ENCODE peak calls at places on chromosomes 13 and 19, in seven cellular contexts. I is fibroblast of mammary gland; W is stomach; D is fibroblast of lung; G is CD4-positive, alpha-beta memory T cell; X is bronchial epithelial cell; Q is heart left ventricle. J is an unnamed sample.

GRCh38 chr13:42720116-42720857 is 61.1 kb upstream of the FAM216B start:
- DNase-seq in I (peak), W (peak), G (no peak), D (peak), Q (no peak), X (peak), J (peak)

GRCh38 chr19:45526143-45526542 is 18.9 kb downstream of the VASP start:
- DNase-seq in I (peak), D (peak), W (peak), Q (peak), X (peak), G (no peak), J (no peak)

GRCh38 chr13:79512950-79513349 is 32.0 kb downstream of the NDFIP2 start:
- DNase-seq in D (no peak), G (no peak), Q (no peak), W (no peak), I (no peak), X (no peak), J (no peak)

GRCh38 chr13:80084086-80084676 is 256.7 kb downstream of the SPRY2 start:
- DNase-seq in I (peak), D (peak), Q (no peak), W (no peak), X (peak), G (no peak), J (no peak)

GRCh38 chr19:44675516-44675915 is 4.2 kb downstream of the CEACAM19 start:
- DNase-seq in G (no peak), X (no peak), Q (no peak), W (no peak), D (no peak), I (no peak), J (no peak)

GRCh38 chr19:7698583-7698982 is 3.3 kb downstream of the FCER2 start:
- DNase-seq in I (no peak), D (no peak), G (no peak), X (no peak), Q (no peak), W (no peak), J (no peak)

GRCh38 chr19:15379996-15380647 is 535 bp upstream of the AKAP8 start:
- DNase-seq in D (peak), X (peak), W (peak), Q (peak), G (no peak), I (peak), J (no peak)

GRCh38 chr19:33234736-33235135 is 9.1 kb upstream of the SLC7A10 start:
- DNase-seq in Q (no peak), X (no peak), G (no peak), W (no peak), D (no peak), I (no peak), J (no peak)

GRCh38 chr19:32339988-32340874 is 5.2 kb upstream of the ZNF507 start:
- DNase-seq in D (peak), I (peak), W (peak), Q (peak), X (peak), G (peak), J (no peak)

GRCh38 chr19:54415208-54415900 is at the start of gene TTYH1:
- DNase-seq in Q (no peak), W (no peak), G (no peak), I (no peak), X (no peak), D (no peak), J (no peak)

GRCh38 chr19:17775245-17775927 is 19.6 kb upstream of the B3GNT3 start:
- DNase-seq in G (no peak), D (no peak), I (peak), X (no peak), W (peak), Q (no peak), J (no peak)

GRCh38 chr13:51645154-51645650 is 60.9 kb downstream of the WDFY2 start:
- DNase-seq in G (peak), D (peak), X (peak), W (no peak), Q (no peak), I (peak), J (no peak)

GRCh38 chr19:47448360-47448727 is 23.3 kb downstream of the SLC8A2 start:
- DNase-seq in D (no peak), X (no peak), I (no peak), Q (no peak), W (no peak), G (no peak), J (no peak)

GRCh38 chr13:67438465-67438864 is 208.3 kb upstream of the PCDH9 start:
- DNase-seq in Q (no peak), X (no peak), I (no peak), D (peak), G (no peak), W (no peak), J (no peak)

GRCh38 chr13:49606747-49607648 is 21.3 kb upstream of the ARL11 start:
- DNase-seq in I (peak), X (peak), D (peak), G (peak), Q (peak), W (peak), J (peak)
- H3K4me3 ChIP-seq in I (peak), X (peak), D (no peak), G (peak), Q (peak), W (peak), J (peak)

DNA sequence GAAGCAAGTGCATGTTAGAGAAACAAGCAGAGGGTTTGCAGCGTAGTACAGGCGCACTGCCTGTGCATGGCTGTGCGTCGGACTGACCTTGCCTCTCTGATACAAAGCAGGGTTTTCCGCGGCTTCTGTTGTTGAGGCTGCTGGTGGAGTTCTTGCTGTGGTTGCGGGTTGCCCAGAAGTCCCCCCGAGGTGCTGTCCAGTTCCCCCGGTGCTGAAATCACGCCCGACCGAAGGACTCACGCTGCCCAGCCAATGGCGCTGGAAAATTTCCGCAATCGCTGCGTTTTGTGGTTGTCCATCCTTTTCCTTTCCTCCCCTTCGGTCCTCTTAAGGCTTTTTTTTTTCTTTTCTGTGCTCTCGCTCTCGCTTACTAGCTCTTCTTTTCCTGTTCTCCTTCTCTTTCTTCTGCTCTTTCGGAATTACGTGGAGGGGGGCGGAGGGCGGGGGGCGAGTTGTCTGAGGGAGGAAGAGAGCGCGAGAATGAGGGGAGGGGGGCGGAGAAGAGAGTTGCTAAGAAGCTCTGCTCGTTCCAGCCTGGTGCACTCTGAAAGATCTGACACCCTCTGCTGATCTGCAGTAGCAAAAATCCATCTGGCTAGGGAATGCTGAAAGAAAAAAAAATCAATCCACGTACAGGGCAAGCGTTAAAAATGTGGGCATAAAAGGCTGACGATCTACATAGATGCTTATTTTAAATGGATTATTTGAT is at the start of gene SLITRK1:
- DNase-seq in I (peak), W (no peak), X (peak), D (peak), Q (no peak), G (peak), J (no peak)
- H3K4me3 ChIP-seq in I (peak), W (peak), X (no peak), D (no peak), Q (no peak), G (no peak), J (peak)

GRCh38 chr13:106139407-106139806 is 396.1 kb downstream of the EFNB2 start:
- DNase-seq in X (peak), Q (no peak), W (no peak), G (no peak), D (peak), I (peak), J (no peak)

GRCh38 chr13:106140476-106140875 is 395.0 kb downstream of the EFNB2 start:
- DNase-seq in W (no peak), I (peak), X (no peak), G (no peak), D (peak), Q (no peak), J (no peak)

GRCh38 chr13:106143392-106143791 is 392.1 kb downstream of the EFNB2 start:
- DNase-seq in W (no peak), Q (no peak), X (peak), D (peak), G (no peak), I (peak), J (no peak)

GRCh38 chr13:106138620-106139019 is 396.8 kb downstream of the EFNB2 start:
- DNase-seq in G (no peak), D (no peak), Q (no peak), W (no peak), X (peak), I (no peak), J (no peak)

DNA sequence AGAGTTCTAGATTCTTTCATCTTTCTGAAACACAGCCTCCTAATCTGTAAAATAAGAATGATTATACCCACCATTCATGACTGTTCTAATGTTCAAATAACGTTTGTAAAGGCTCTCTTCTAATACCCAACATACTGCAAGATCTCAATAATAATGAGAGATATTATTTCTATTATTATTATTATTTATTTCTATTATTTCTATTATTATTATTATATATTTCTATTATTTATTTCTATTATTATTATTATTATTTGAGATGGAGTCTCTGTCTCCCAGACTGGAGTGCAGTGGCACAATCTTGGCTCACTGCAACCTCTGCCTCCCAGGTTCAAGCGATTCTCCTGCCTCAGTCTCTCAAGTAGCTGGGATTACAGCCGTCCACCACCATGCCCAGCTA is 395.5 kb downstream of the EFNB2 start:
- DNase-seq in I (no peak), Q (no peak), G (no peak), X (no peak), D (no peak), W (no peak), J (no peak)
- H3K4me3 ChIP-seq in I (no peak), Q (no peak), G (no peak), X (no peak), D (no peak), W (no peak), J (no peak)

GRCh38 chr13:27354379-27354778 is 70.0 kb upstream of the GTF3A start:
- DNase-seq in Q (no peak), D (peak), I (peak), G (no peak), X (no peak), W (no peak), J (no peak)

GRCh38 chr13:27358420-27358819 is 66.0 kb upstream of the GTF3A start:
- DNase-seq in W (no peak), Q (no peak), G (no peak), I (no peak), X (no peak), D (no peak), J (no peak)

GRCh38 chr13:27353653-27354052 is 70.8 kb upstream of the GTF3A start:
- DNase-seq in W (no peak), Q (no peak), D (no peak), G (no peak), I (no peak), X (no peak), J (no peak)

GRCh38 chr13:27353166-27353583 is 71.2 kb upstream of the GTF3A start:
- DNase-seq in G (no peak), X (peak), I (no peak), Q (no peak), D (peak), W (no peak), J (no peak)

GRCh38 chr13:27355894-27356293 is 68.5 kb upstream of the GTF3A start:
- DNase-seq in X (no peak), I (no peak), D (no peak), Q (peak), W (no peak), G (no peak), J (no peak)
- H3K4me3 ChIP-seq in X (no peak), I (no peak), D (no peak), Q (no peak), W (no peak), G (no peak), J (no peak)

DNA sequence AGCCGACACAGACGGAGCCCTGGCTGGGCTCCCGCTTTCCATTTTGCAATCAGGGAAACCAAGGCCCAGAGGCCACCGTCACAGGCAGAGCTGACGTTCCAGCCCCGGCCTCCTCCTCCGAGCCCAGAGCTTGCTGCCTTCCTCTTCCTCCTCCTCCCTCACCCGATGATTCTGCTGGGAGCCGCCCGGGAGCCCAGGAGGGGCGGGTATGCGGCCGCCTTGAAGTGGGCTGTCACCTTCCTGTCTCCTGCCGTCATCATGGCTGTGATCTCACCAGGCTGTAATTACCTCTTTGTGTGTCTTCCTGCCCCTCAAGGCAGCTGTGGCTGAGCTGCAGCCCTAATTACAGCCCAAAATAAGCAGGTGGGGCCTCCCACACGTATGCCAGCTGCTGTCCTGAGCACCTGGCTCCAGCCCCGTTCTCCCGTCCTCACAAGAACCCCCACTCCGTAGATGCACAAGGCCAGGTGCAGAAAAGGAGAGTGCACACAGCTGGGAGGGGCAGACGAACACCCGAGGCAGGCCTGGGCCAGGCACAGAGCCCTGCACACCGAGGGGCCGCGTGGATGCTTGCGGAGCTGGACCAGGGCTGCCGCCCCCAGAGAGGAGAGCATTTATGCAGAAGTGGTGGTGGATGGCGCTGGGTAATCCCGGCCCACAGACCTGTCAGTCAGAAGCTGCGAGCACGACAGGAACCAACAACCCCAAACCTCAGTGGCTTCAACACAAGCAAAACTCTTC is 4.0 kb downstream of the TPGS1 start:
- DNase-seq in W (peak), X (peak), Q (peak), G (peak), D (no peak), I (no peak), J (no peak)
- H3K4me3 ChIP-seq in W (peak), X (no peak), Q (peak), G (peak), D (no peak), I (no peak), J (no peak)

GRCh38 chr19:2783781-2784145 is 690 bp upstream of the SGTA start:
- DNase-seq in Q (no peak), I (no peak), D (no peak), G (no peak), W (no peak), X (no peak), J (no peak)

GRCh38 chr19:2788237-2788636 is 2.9 kb downstream of the THOP1 start:
- DNase-seq in W (no peak), D (no peak), G (no peak), I (no peak), Q (no peak), X (no peak), J (no peak)

GRCh38 chr19:2790194-2790556 is 4.9 kb downstream of the THOP1 start:
- DNase-seq in W (no peak), I (no peak), G (no peak), D (no peak), X (no peak), Q (no peak), J (no peak)

GRCh38 chr19:2785244-2786000 is at the start of gene THOP1:
- DNase-seq in Q (peak), G (peak), W (peak), I (peak), X (peak), D (peak), J (peak)

GRCh38 chr19:2787115-2787514 is 1.8 kb downstream of the THOP1 start:
- DNase-seq in D (no peak), G (no peak), X (no peak), Q (no peak), W (no peak), I (no peak), J (no peak)
- H3K4me3 ChIP-seq in D (no peak), G (no peak), X (no peak), Q (no peak), W (no peak), I (no peak), J (no peak)